ENCODE peak calls at places on chromosomes 4 and X, in six cellular contexts. L is tibial nerve, Z is fibroblast of lung, S is IMR-90, F is heart right ventricle, Q is cardiac muscle cell. U is an unnamed sample.

GRCh38 chrX:14915596-14915995 is 42.4 kb downstream of the MOSPD2 start:
- DNase-seq in Z (no peak), S (peak; percentile 13), Q (no peak), F (no peak), L (no peak), U (no peak)

GRCh38 chr4:93911671-93912070 is 83.1 kb downstream of the ATOH1 start:
- DNase-seq in S (no peak), Z (no peak), L (no peak), Q (no peak), F (no peak), U (no peak)

GRCh38 chrX:150163181-150163930 is 199.8 kb upstream of the MAMLD1 start:
- DNase-seq in F (no peak), L (no peak), S (no peak), Q (peak; percentile 10), Z (no peak), U (no peak)

GRCh38 chr4:16764622-16765021 is 133.8 kb downstream of the LDB2 start:
- DNase-seq in F (no peak), L (no peak), Z (peak; percentile 52), Q (peak; percentile 25), S (peak; percentile 29), U (no peak)

GRCh38 chr4:106541253-106541652 is 172.7 kb upstream of the GIMD1 start:
- DNase-seq in Z (peak; percentile 74), L (no peak), S (peak; percentile 64), F (no peak), Q (peak; percentile 13), U (no peak)

GRCh38 chr4:41155194-41155830 is 59.0 kb downstream of the APBB2 start:
- DNase-seq in Z (peak; percentile 95), S (peak; percentile 80), F (no peak), L (no peak), Q (peak; percentile 80), U (no peak)

GRCh38 chrX:121876316-121876715 is 828.9 kb downstream of the GLUD2 start:
- DNase-seq in F (no peak), Z (peak; percentile 73), L (no peak), S (no peak), Q (peak; percentile 30), U (no peak)

GRCh38 chr4:186342582-186342981 is 76.6 kb downstream of the F11 start:
- DNase-seq in S (no peak), Z (peak; percentile 1), Q (no peak), F (no peak), L (no peak), U (no peak)

GRCh38 chrX:22090181-22090580 is 58.1 kb downstream of the PHEX start:
- DNase-seq in L (no peak), F (no peak), Q (peak; percentile 61), S (peak; percentile 85), Z (peak; percentile 73), U (no peak)

GRCh38 chr4:165524532-165525190 is 145.9 kb downstream of the CPE start:
- DNase-seq in Q (peak; percentile 97), Z (peak; percentile 49), L (no peak), S (no peak), F (no peak), U (no peak)

GRCh38 chr4:123250843-123251242 is 145.8 kb upstream of the SPRY1 start:
- DNase-seq in Q (peak; percentile 64), F (peak; percentile 72), S (peak; percentile 93), Z (peak; percentile 71), L (peak; percentile 23), U (no peak)

GRCh38 chr4:109648266-109648996 is 54.8 kb downstream of the CASP6 start:
- DNase-seq in Z (no peak), L (no peak), Q (no peak), F (no peak), S (no peak), U (no peak)

GRCh38 chrX:119753001-119753400 is 5.4 kb upstream of the SOWAHD start:
- DNase-seq in F (no peak), Q (no peak), Z (no peak), L (no peak), S (no peak), U (no peak)

GRCh38 chr4:107094332-107094731 is 58.2 kb upstream of the DKK2 start:
- DNase-seq in Q (peak; percentile 38), Z (peak; percentile 40), S (peak; percentile 20), L (no peak), F (no peak), U (no peak)

GRCh38 chrX:12949927-12950656 is 24.8 kb upstream of the TMSB4X start:
- DNase-seq in S (peak; percentile 92), L (peak; percentile 66), Q (peak; percentile 90), F (peak; percentile 84), Z (peak; percentile 87), U (peak; percentile 41)

GRCh38 chr4:156512622-156513021 is 459.0 kb downstream of the PDGFC start:
- DNase-seq in Z (peak; percentile 42), Q (peak; percentile 32), L (no peak), F (no peak), S (peak; percentile 42), U (no peak)

GRCh38 chrX:47991263-47992092 is 12.3 kb downstream of the ZNF182 start:
- DNase-seq in Z (peak; percentile 80), L (no peak), Q (peak; percentile 67), F (no peak), S (peak; percentile 53), U (no peak)

GRCh38 chrX:47992669-47993068 is 11.1 kb downstream of the ZNF182 start:
- DNase-seq in L (no peak), F (no peak), Q (no peak), Z (no peak), S (no peak), U (no peak)

GRCh38 chrX:47992093-47992375 is 11.8 kb downstream of the ZNF182 start:
- DNase-seq in F (no peak), L (no peak), Q (peak; percentile 19), S (no peak), Z (peak; percentile 10), U (no peak)
- H3K9me3 ChIP-seq in F (no peaks in the 10 kb centered on the region), L (no peaks in the 10 kb centered on the region), Q (no peaks in the 10 kb centered on the region), S (peaks cover 10% of the 10 kb centered on the region), Z (no peaks in the 10 kb centered on the region), U (no peaks in the 10 kb centered on the region)

DNA sequence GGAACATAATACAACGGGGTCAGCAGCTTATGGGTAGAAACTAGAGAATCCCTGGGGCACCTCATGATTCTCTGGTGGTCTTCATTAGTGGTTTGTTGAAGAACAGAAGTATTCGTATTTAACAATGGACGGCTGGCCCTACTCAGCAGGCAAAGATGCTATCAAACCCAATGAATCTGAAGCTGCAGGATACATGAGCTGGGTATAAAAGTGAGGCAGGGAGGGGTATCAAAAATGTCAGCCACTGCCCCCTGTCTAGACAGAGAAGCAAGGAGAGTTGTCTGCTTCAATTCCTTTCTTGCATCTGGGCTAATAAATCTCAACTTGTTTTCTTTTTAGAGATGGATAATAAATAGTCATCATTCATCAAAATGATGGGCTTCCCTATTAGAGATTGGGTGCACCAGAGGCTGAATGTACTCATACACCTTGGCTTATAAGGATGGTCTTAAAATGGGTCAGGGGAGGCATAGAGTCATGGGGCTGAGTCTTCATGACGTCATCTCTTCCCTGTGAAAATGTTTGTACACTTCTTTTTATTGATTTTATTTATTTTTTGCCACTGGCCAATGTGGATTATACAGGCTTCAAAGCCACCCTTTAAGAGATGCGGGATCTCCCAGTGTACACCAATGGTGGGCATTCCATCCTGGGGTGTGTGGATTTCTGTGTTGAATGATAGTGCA is 259.5 kb downstream of the SHOX start:
- DNase-seq in Z (no peak), F (no peak), Q (no peak), L (no peak), S (no peak), U (no peak)
- H3K9me3 ChIP-seq in Z (no peaks in the 10 kb centered on the region), F (peaks cover 14% of the 10 kb centered on the region), Q (no peaks in the 10 kb centered on the region), L (peaks cover 3% of the 10 kb centered on the region), S (peaks cover 13% of the 10 kb centered on the region), U (no peaks in the 10 kb centered on the region)

GRCh38 chrX:7117587-7117986 is 29.9 kb upstream of the STS start:
- DNase-seq in Q (no peak), L (no peak), F (no peak), Z (no peak), S (no peak), U (no peak)
- H3K9me3 ChIP-seq in Q (no peaks in the 10 kb centered on the region), L (peaks cover 4% of the 10 kb centered on the region), F (no peaks in the 10 kb centered on the region), Z (no peaks in the 10 kb centered on the region), S (no peaks in the 10 kb centered on the region), U (no peaks in the 10 kb centered on the region)

GRCh38 chr4:1400861-1401408 is 5.3 kb downstream of the NKX1-1 start:
- DNase-seq in Z (no peak), L (no peak), F (no peak), S (no peak), Q (no peak), U (no peak)

GRCh38 chr4:1402516-1403101 is 3.6 kb downstream of the NKX1-1 start:
- DNase-seq in S (no peak), F (no peak), L (no peak), Z (no peak), Q (no peak), U (no peak)

GRCh38 chr4:1401409-1402020 is 4.7 kb downstream of the NKX1-1 start:
- DNase-seq in S (no peak), Q (no peak), Z (no peak), F (no peak), L (no peak), U (no peak)

GRCh38 chr4:1403177-1403583 is 3.1 kb downstream of the NKX1-1 start:
- DNase-seq in F (no peak), Z (no peak), Q (no peak), L (no peak), S (no peak), U (no peak)

GRCh38 chr4:1402021-1402515 is 4.2 kb downstream of the NKX1-1 start:
- DNase-seq in F (no peak), S (no peak), Q (no peak), Z (no peak), L (no peak), U (no peak)
- H3K9me3 ChIP-seq in F (no peaks in the 10 kb centered on the region), S (peaks cover 13% of the 10 kb centered on the region), Q (no peaks in the 10 kb centered on the region), Z (peaks cover 2% of the 10 kb centered on the region), L (no peaks in the 10 kb centered on the region), U (no peaks in the 10 kb centered on the region)

GRCh38 chr4:2305766-2306501 is 44.0 kb upstream of the MXD4 start:
- DNase-seq in Z (no peak), S (no peak), Q (no peak), F (no peak), L (no peak), U (no peak)

GRCh38 chr4:2304877-2305561 is 43.1 kb upstream of the MXD4 start:
- DNase-seq in Z (no peak), L (no peak), Q (no peak), F (no peak), S (no peak), U (no peak)

GRCh38 chr4:2303686-2304320 is 41.9 kb upstream of the MXD4 start:
- DNase-seq in L (no peak), S (no peak), Z (no peak), F (no peak), Q (no peak), U (no peak)

GRCh38 chr4:2303121-2303685 is 41.3 kb upstream of the MXD4 start:
- DNase-seq in S (no peak), Z (no peak), F (no peak), L (no peak), Q (no peak), U (no peak)

DNA sequence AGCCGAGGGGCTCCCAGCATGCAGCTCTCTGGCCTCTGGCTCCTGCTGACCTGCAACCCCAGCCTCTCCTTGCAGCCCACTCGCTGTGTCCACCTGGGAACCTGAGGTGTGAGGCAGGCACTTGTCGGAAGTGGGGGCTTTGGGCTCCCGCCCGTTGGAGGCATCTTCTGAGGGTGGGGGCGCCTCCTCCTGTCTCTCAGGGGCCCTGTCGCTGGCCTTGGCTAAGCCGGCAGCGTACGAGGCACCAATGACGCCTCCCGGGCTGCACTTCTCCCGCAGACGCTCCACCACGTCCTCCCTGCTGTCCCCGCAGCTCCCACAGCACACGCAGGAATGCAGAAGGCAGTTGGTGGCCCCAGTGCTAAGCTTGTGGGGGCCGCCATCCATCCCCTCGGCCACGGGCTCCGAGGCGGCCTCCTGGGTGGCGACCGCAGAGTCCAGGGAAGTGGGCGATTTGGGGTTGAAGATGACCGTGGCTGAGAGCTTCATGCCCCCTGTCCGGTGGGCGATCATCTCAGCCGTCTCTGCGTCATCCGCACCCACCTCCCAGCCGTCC is 42.5 kb upstream of the MXD4 start:
- DNase-seq in Q (no peak), F (no peak), Z (no peak), L (no peak), S (no peak), U (no peak)
- H3K9me3 ChIP-seq in Q (no peaks in the 10 kb centered on the region), F (peaks cover 10% of the 10 kb centered on the region), Z (no peaks in the 10 kb centered on the region), L (no peaks in the 10 kb centered on the region), S (peaks cover 12% of the 10 kb centered on the region), U (no peaks in the 10 kb centered on the region)